ENCODE peak calls at places on chromosomes 7 and 10, in four cellular contexts. One of them, this sample, is unnamed.

GRCh38 chr7:87447251-87447650 is 28.2 kb downstream of the ABCB4 start:
- DNase-seq in stimulated activated naive B cell treated with anti-CD40 and anti-IgM and Interleukin-4, amounts not matched to agents 10 μg/mL and 1 μg/mL and 100 μg/mL, for 72 hours: no peak
- DNase-seq in RPMI7951: no peak
- DNase-seq in AG04450: no peak
- DNase-seq in this sample: no peak

GRCh38 chr10:45379303-45379726 is 5.3 kb downstream of the ALOX5 start:
- DNase-seq in stimulated activated naive B cell treated with anti-CD40 and anti-IgM and Interleukin-4, amounts not matched to agents 10 μg/mL and 1 μg/mL and 100 μg/mL, for 72 hours: no peak
- DNase-seq in RPMI7951: no peak
- DNase-seq in AG04450: no peak
- DNase-seq in this sample: no peak

GRCh38 chr10:47223236-47223635 is 76.8 kb upstream of the GDF10 start:
- DNase-seq in AG04450: no peak
- DNase-seq in stimulated activated naive B cell treated with anti-CD40 and anti-IgM and Interleukin-4, amounts not matched to agents 10 μg/mL and 1 μg/mL and 100 μg/mL, for 72 hours: no peak
- DNase-seq in RPMI7951: no peak
- DNase-seq in this sample: no peak

GRCh38 chr7:106064836-106065559 is 47.1 kb downstream of the SYPL1 start:
- DNase-seq in stimulated activated naive B cell treated with anti-CD40 and anti-IgM and Interleukin-4, amounts not matched to agents 10 μg/mL and 1 μg/mL and 100 μg/mL, for 72 hours: no peak
- DNase-seq in RPMI7951: peak
- DNase-seq in AG04450: peak
- DNase-seq in this sample: peak

GRCh38 chr7:5077740-5078139 is 32.1 kb downstream of the RBAK start:
- DNase-seq in stimulated activated naive B cell treated with anti-CD40 and anti-IgM and Interleukin-4, amounts not matched to agents 10 μg/mL and 1 μg/mL and 100 μg/mL, for 72 hours: no peak
- DNase-seq in RPMI7951: peak
- DNase-seq in AG04450: no peak
- DNase-seq in this sample: no peak

GRCh38 chr7:29359480-29360093 is 165.0 kb downstream of the CHN2 start:
- DNase-seq in stimulated activated naive B cell treated with anti-CD40 and anti-IgM and Interleukin-4, amounts not matched to agents 10 μg/mL and 1 μg/mL and 100 μg/mL, for 72 hours: no peak
- DNase-seq in AG04450: no peak
- DNase-seq in RPMI7951: no peak
- DNase-seq in this sample: no peak

GRCh38 chr10:29849434-29849833 is 210.0 kb downstream of the JCAD start:
- DNase-seq in RPMI7951: peak
- DNase-seq in stimulated activated naive B cell treated with anti-CD40 and anti-IgM and Interleukin-4, amounts not matched to agents 10 μg/mL and 1 μg/mL and 100 μg/mL, for 72 hours: no peak
- DNase-seq in AG04450: peak
- DNase-seq in this sample: no peak

GRCh38 chr10:132421377-132422168 is 24.6 kb downstream of the PWWP2B start:
- DNase-seq in AG04450: no peak
- DNase-seq in stimulated activated naive B cell treated with anti-CD40 and anti-IgM and Interleukin-4, amounts not matched to agents 10 μg/mL and 1 μg/mL and 100 μg/mL, for 72 hours: no peak
- DNase-seq in RPMI7951: peak
- DNase-seq in this sample: no peak

GRCh38 chr7:22842973-22843372 is 20.3 kb upstream of the TOMM7 start:
- DNase-seq in AG04450: no peak
- DNase-seq in stimulated activated naive B cell treated with anti-CD40 and anti-IgM and Interleukin-4, amounts not matched to agents 10 μg/mL and 1 μg/mL and 100 μg/mL, for 72 hours: no peak
- DNase-seq in RPMI7951: no peak
- DNase-seq in this sample: no peak

GRCh38 chr10:130135676-130136213 is 446 bp upstream of the GLRX3 start:
- DNase-seq in stimulated activated naive B cell treated with anti-CD40 and anti-IgM and Interleukin-4, amounts not matched to agents 10 μg/mL and 1 μg/mL and 100 μg/mL, for 72 hours: no peak
- DNase-seq in AG04450: no peak
- DNase-seq in RPMI7951: no peak
- DNase-seq in this sample: no peak

GRCh38 chr10:14749051-14749809 is 25.5 kb downstream of the FAM107B start:
- DNase-seq in stimulated activated naive B cell treated with anti-CD40 and anti-IgM and Interleukin-4, amounts not matched to agents 10 μg/mL and 1 μg/mL and 100 μg/mL, for 72 hours: peak
- DNase-seq in RPMI7951: no peak
- DNase-seq in AG04450: no peak
- DNase-seq in this sample: no peak

GRCh38 chr10:76950354-76950753 is 687.3 kb downstream of the KCNMA1 start:
- DNase-seq in RPMI7951: no peak
- DNase-seq in stimulated activated naive B cell treated with anti-CD40 and anti-IgM and Interleukin-4, amounts not matched to agents 10 μg/mL and 1 μg/mL and 100 μg/mL, for 72 hours: no peak
- DNase-seq in AG04450: no peak
- DNase-seq in this sample: no peak

GRCh38 chr10:6140141-6140841 is 51.5 kb downstream of the RBM17 start:
- DNase-seq in stimulated activated naive B cell treated with anti-CD40 and anti-IgM and Interleukin-4, amounts not matched to agents 10 μg/mL and 1 μg/mL and 100 μg/mL, for 72 hours: no peak
- DNase-seq in AG04450: no peak
- DNase-seq in RPMI7951: no peak
- DNase-seq in this sample: no peak

GRCh38 chr10:43120116-43120947 is 17.9 kb upstream of the CSGALNACT2 start:
- DNase-seq in stimulated activated naive B cell treated with anti-CD40 and anti-IgM and Interleukin-4, amounts not matched to agents 10 μg/mL and 1 μg/mL and 100 μg/mL, for 72 hours: no peak
- DNase-seq in RPMI7951: no peak
- DNase-seq in AG04450: no peak
- DNase-seq in this sample: no peak

GRCh38 chr10:105921348-105921747 is 1243.2 kb downstream of the SORCS1 start:
- DNase-seq in AG04450: no peak
- DNase-seq in stimulated activated naive B cell treated with anti-CD40 and anti-IgM and Interleukin-4, amounts not matched to agents 10 μg/mL and 1 μg/mL and 100 μg/mL, for 72 hours: no peak
- DNase-seq in RPMI7951: no peak
- DNase-seq in this sample: no peak

GRCh38 chr7:131131746-131132431 is 195.8 kb upstream of the MKLN1 start:
- DNase-seq in RPMI7951: no peak
- DNase-seq in stimulated activated naive B cell treated with anti-CD40 and anti-IgM and Interleukin-4, amounts not matched to agents 10 μg/mL and 1 μg/mL and 100 μg/mL, for 72 hours: no peak
- DNase-seq in AG04450: no peak
- DNase-seq in this sample: no peak

GRCh38 chr10:74156919-74157289 is 5.9 kb downstream of the ADK start:
- DNase-seq in AG04450: no peak
- DNase-seq in RPMI7951: peak
- DNase-seq in stimulated activated naive B cell treated with anti-CD40 and anti-IgM and Interleukin-4, amounts not matched to agents 10 μg/mL and 1 μg/mL and 100 μg/mL, for 72 hours: no peak
- DNase-seq in this sample: no peak

This sample was measured in kidney epithelial cell.